ENCODE peak calls at places on chromosomes 1 and 21, in six cellular contexts. One of them, this sample, is unnamed.

GRCh38 chr1:91754348-91754747 is 131.6 kb downstream of the TGFBR3 start:
- DNase-seq in sigmoid colon: peak
- DNase-seq in heart left ventricle: no peak
- DNase-seq in endothelial cell: no peak
- DNase-seq in dorsolateral prefrontal cortex: no peak
- DNase-seq in fibroblast of the aortic adventitia: peak
- DNase-seq in this sample: no peak

GRCh38 chr1:214123061-214123784 is 135.4 kb downstream of the PROX1 start:
- DNase-seq in sigmoid colon: no peak
- DNase-seq in heart left ventricle: peak
- DNase-seq in endothelial cell: peak
- DNase-seq in dorsolateral prefrontal cortex: no peak
- DNase-seq in fibroblast of the aortic adventitia: peak
- DNase-seq in this sample: peak

GRCh38 chr1:219385786-219386427 is 212.2 kb downstream of the LYPLAL1 start:
- DNase-seq in sigmoid colon: no peak
- DNase-seq in heart left ventricle: peak
- DNase-seq in endothelial cell: peak
- DNase-seq in dorsolateral prefrontal cortex: no peak
- DNase-seq in fibroblast of the aortic adventitia: peak
- DNase-seq in this sample: no peak

GRCh38 chr1:115655307-115655664 is 13.5 kb downstream of the VANGL1 start:
- DNase-seq in sigmoid colon: no peak
- DNase-seq in heart left ventricle: no peak
- DNase-seq in endothelial cell: no peak
- DNase-seq in dorsolateral prefrontal cortex: no peak
- DNase-seq in fibroblast of the aortic adventitia: no peak
- DNase-seq in this sample: no peak

GRCh38 chr1:32981003-32981909 is 16.6 kb upstream of the RNF19B start:
- DNase-seq in sigmoid colon: no peak
- DNase-seq in heart left ventricle: peak
- DNase-seq in endothelial cell: peak
- DNase-seq in dorsolateral prefrontal cortex: no peak
- DNase-seq in fibroblast of the aortic adventitia: peak
- DNase-seq in this sample: no peak

GRCh38 chr1:18530567-18531502 is 50.1 kb downstream of the KLHDC7A start:
- DNase-seq in sigmoid colon: no peak
- DNase-seq in heart left ventricle: no peak
- DNase-seq in endothelial cell: no peak
- DNase-seq in dorsolateral prefrontal cortex: no peak
- DNase-seq in fibroblast of the aortic adventitia: no peak
- DNase-seq in this sample: no peak

GRCh38 chr1:110948038-110948810 is 15.5 kb downstream of the LRIF1 start:
- DNase-seq in sigmoid colon: no peak
- DNase-seq in heart left ventricle: no peak
- DNase-seq in endothelial cell: no peak
- DNase-seq in dorsolateral prefrontal cortex: no peak
- DNase-seq in fibroblast of the aortic adventitia: no peak
- DNase-seq in this sample: no peak

GRCh38 chr1:22291926-22292788 is 149.3 kb upstream of the WNT4 start:
- DNase-seq in sigmoid colon: no peak
- DNase-seq in heart left ventricle: no peak
- DNase-seq in endothelial cell: no peak
- DNase-seq in dorsolateral prefrontal cortex: no peak
- DNase-seq in fibroblast of the aortic adventitia: no peak
- DNase-seq in this sample: no peak

GRCh38 chr1:160834945-160835565 is 27.6 kb downstream of the CD244 start:
- DNase-seq in sigmoid colon: no peak
- DNase-seq in heart left ventricle: no peak
- DNase-seq in endothelial cell: peak
- DNase-seq in dorsolateral prefrontal cortex: no peak
- DNase-seq in fibroblast of the aortic adventitia: peak
- DNase-seq in this sample: no peak
- TF ChIP-seq CTCF in sigmoid colon: peak
- TF ChIP-seq CTCF in heart left ventricle: peak
- TF ChIP-seq CTCF in endothelial cell: peak
- TF ChIP-seq CTCF in dorsolateral prefrontal cortex: peak
- TF ChIP-seq CTCF in fibroblast of the aortic adventitia: peak
- TF ChIP-seq CTCF in this sample: peak

GRCh38 chr1:912740-913301 is 10.9 kb upstream of the SAMD11 start:
- DNase-seq in sigmoid colon: no peak
- DNase-seq in heart left ventricle: peak
- DNase-seq in endothelial cell: peak
- DNase-seq in dorsolateral prefrontal cortex: no peak
- DNase-seq in fibroblast of the aortic adventitia: no peak
- DNase-seq in this sample: no peak
- TF ChIP-seq CTCF in sigmoid colon: no peak
- TF ChIP-seq CTCF in heart left ventricle: peak
- TF ChIP-seq CTCF in endothelial cell: no peak
- TF ChIP-seq CTCF in dorsolateral prefrontal cortex: no peak
- TF ChIP-seq CTCF in fibroblast of the aortic adventitia: peak
- TF ChIP-seq CTCF in this sample: no peak

GRCh38 chr1:59685101-59685500 is 129.6 kb upstream of the HOOK1 start:
- DNase-seq in sigmoid colon: no peak
- DNase-seq in heart left ventricle: no peak
- DNase-seq in endothelial cell: no peak
- DNase-seq in dorsolateral prefrontal cortex: no peak
- DNase-seq in fibroblast of the aortic adventitia: no peak
- DNase-seq in this sample: no peak

GRCh38 chr1:59685666-59686065 is 129.1 kb upstream of the HOOK1 start:
- DNase-seq in sigmoid colon: no peak
- DNase-seq in heart left ventricle: no peak
- DNase-seq in endothelial cell: no peak
- DNase-seq in dorsolateral prefrontal cortex: no peak
- DNase-seq in fibroblast of the aortic adventitia: no peak
- DNase-seq in this sample: no peak

GRCh38 chr1:59684698-59685097 is 130.1 kb upstream of the HOOK1 start:
- DNase-seq in sigmoid colon: no peak
- DNase-seq in heart left ventricle: no peak
- DNase-seq in endothelial cell: no peak
- DNase-seq in dorsolateral prefrontal cortex: no peak
- DNase-seq in fibroblast of the aortic adventitia: no peak
- DNase-seq in this sample: no peak

GRCh38 chr1:59680044-59680443 is 134.7 kb upstream of the HOOK1 start:
- DNase-seq in sigmoid colon: no peak
- DNase-seq in heart left ventricle: no peak
- DNase-seq in endothelial cell: no peak
- DNase-seq in dorsolateral prefrontal cortex: no peak
- DNase-seq in fibroblast of the aortic adventitia: no peak
- DNase-seq in this sample: no peak

DNA sequence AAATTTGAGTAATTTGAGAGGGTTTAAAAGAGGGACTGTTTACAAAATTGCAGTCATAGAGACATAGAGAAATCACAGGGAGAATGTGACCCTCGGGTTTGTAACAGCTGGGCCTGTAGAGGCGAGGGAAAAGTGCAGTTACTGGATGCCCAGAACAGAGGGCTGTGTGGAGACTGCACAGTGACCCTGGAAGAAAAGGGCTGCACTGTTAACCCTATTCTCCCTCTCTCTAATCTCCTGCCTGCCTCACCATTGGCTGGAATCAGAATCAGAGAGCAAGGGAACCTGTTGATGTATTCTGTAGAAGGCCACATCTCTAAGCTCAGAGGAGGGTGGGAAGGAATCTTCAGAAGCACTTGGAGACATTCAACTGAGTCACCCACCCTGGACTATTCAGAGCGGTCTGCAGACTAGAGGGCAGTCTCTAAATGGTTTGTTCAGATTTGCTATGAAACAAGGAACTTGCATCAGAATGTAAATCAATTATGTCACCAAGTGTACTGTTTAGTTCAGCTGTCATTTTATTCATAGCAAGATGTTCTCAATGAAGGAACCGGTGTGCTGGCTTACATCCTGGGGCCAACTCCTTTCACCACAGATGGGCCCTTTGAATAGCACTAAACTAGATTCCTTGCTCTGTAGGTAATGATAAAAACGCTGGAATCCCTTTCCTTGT is 132.2 kb upstream of the HOOK1 start:
- DNase-seq in sigmoid colon: peak
- DNase-seq in heart left ventricle: no peak
- DNase-seq in endothelial cell: no peak
- DNase-seq in dorsolateral prefrontal cortex: no peak
- DNase-seq in fibroblast of the aortic adventitia: peak
- DNase-seq in this sample: no peak
- TF ChIP-seq CTCF in sigmoid colon: no peak
- TF ChIP-seq CTCF in heart left ventricle: no peak
- TF ChIP-seq CTCF in endothelial cell: no peak
- TF ChIP-seq CTCF in dorsolateral prefrontal cortex: no peak
- TF ChIP-seq CTCF in fibroblast of the aortic adventitia: no peak
- TF ChIP-seq CTCF in this sample: no peak

GRCh38 chr1:186330758-186331157 is 44.3 kb downstream of the TPR start:
- DNase-seq in sigmoid colon: no peak
- DNase-seq in heart left ventricle: no peak
- DNase-seq in endothelial cell: no peak
- DNase-seq in dorsolateral prefrontal cortex: no peak
- DNase-seq in fibroblast of the aortic adventitia: no peak
- DNase-seq in this sample: no peak
- TF ChIP-seq CTCF in sigmoid colon: peak
- TF ChIP-seq CTCF in heart left ventricle: peak
- TF ChIP-seq CTCF in endothelial cell: peak
- TF ChIP-seq CTCF in dorsolateral prefrontal cortex: peak
- TF ChIP-seq CTCF in fibroblast of the aortic adventitia: peak
- TF ChIP-seq CTCF in this sample: no peak

GRCh38 chr1:203346060-203346754 is 4.7 kb downstream of the FMOD start:
- DNase-seq in sigmoid colon: no peak
- DNase-seq in heart left ventricle: no peak
- DNase-seq in endothelial cell: no peak
- DNase-seq in dorsolateral prefrontal cortex: no peak
- DNase-seq in fibroblast of the aortic adventitia: no peak
- DNase-seq in this sample: no peak

GRCh38 chr1:203340112-203340804 is 10.7 kb downstream of the FMOD start:
- DNase-seq in sigmoid colon: peak
- DNase-seq in heart left ventricle: peak
- DNase-seq in endothelial cell: peak
- DNase-seq in dorsolateral prefrontal cortex: peak
- DNase-seq in fibroblast of the aortic adventitia: peak
- DNase-seq in this sample: peak

GRCh38 chr1:203343956-203344355 is 7.0 kb downstream of the FMOD start:
- DNase-seq in sigmoid colon: no peak
- DNase-seq in heart left ventricle: no peak
- DNase-seq in endothelial cell: no peak
- DNase-seq in dorsolateral prefrontal cortex: no peak
- DNase-seq in fibroblast of the aortic adventitia: no peak
- DNase-seq in this sample: no peak

GRCh38 chr1:203338335-203339036 is 12.4 kb downstream of the FMOD start:
- DNase-seq in sigmoid colon: peak
- DNase-seq in heart left ventricle: peak
- DNase-seq in endothelial cell: peak
- DNase-seq in dorsolateral prefrontal cortex: no peak
- DNase-seq in fibroblast of the aortic adventitia: peak
- DNase-seq in this sample: peak

GRCh38 chr1:203342192-203342940 is 8.6 kb downstream of the FMOD start:
- DNase-seq in sigmoid colon: peak
- DNase-seq in heart left ventricle: peak
- DNase-seq in endothelial cell: peak
- DNase-seq in dorsolateral prefrontal cortex: no peak
- DNase-seq in fibroblast of the aortic adventitia: peak
- DNase-seq in this sample: peak
- TF ChIP-seq CTCF in sigmoid colon: peak
- TF ChIP-seq CTCF in heart left ventricle: peak
- TF ChIP-seq CTCF in endothelial cell: peak
- TF ChIP-seq CTCF in dorsolateral prefrontal cortex: peak
- TF ChIP-seq CTCF in fibroblast of the aortic adventitia: peak
- TF ChIP-seq CTCF in this sample: peak

GRCh38 chr1:37859507-37860345 is at the start of gene MTF1:
- DNase-seq in sigmoid colon: peak
- DNase-seq in heart left ventricle: peak
- DNase-seq in endothelial cell: peak
- DNase-seq in dorsolateral prefrontal cortex: peak
- DNase-seq in fibroblast of the aortic adventitia: peak
- DNase-seq in this sample: peak
- TF ChIP-seq CTCF in sigmoid colon: peak
- TF ChIP-seq CTCF in heart left ventricle: peak
- TF ChIP-seq CTCF in endothelial cell: peak
- TF ChIP-seq CTCF in dorsolateral prefrontal cortex: peak
- TF ChIP-seq CTCF in fibroblast of the aortic adventitia: peak
- TF ChIP-seq CTCF in this sample: peak

GRCh38 chr21:45162115-45162514 is 87.7 kb downstream of the ADARB1 start:
- DNase-seq in sigmoid colon: peak
- DNase-seq in heart left ventricle: no peak
- DNase-seq in endothelial cell: no peak
- DNase-seq in dorsolateral prefrontal cortex: no peak
- DNase-seq in fibroblast of the aortic adventitia: no peak
- DNase-seq in this sample: no peak
- TF ChIP-seq CTCF in sigmoid colon: no peak
- TF ChIP-seq CTCF in heart left ventricle: no peak
- TF ChIP-seq CTCF in endothelial cell: no peak
- TF ChIP-seq CTCF in dorsolateral prefrontal cortex: no peak
- TF ChIP-seq CTCF in fibroblast of the aortic adventitia: no peak
- TF ChIP-seq CTCF in this sample: no peak

GRCh38 chr1:176694713-176695112 is 231.7 kb downstream of the PAPPA2 start:
- DNase-seq in sigmoid colon: no peak
- DNase-seq in heart left ventricle: no peak
- DNase-seq in endothelial cell: no peak
- DNase-seq in dorsolateral prefrontal cortex: no peak
- DNase-seq in fibroblast of the aortic adventitia: no peak
- DNase-seq in this sample: no peak
- TF ChIP-seq CTCF in sigmoid colon: no peak
- TF ChIP-seq CTCF in heart left ventricle: no peak
- TF ChIP-seq CTCF in endothelial cell: no peak
- TF ChIP-seq CTCF in dorsolateral prefrontal cortex: no peak
- TF ChIP-seq CTCF in fibroblast of the aortic adventitia: no peak
- TF ChIP-seq CTCF in this sample: no peak

GRCh38 chr21:38236232-38236631 is 20.6 kb upstream of the KCNJ15 start:
- DNase-seq in sigmoid colon: no peak
- DNase-seq in heart left ventricle: no peak
- DNase-seq in endothelial cell: no peak
- DNase-seq in dorsolateral prefrontal cortex: no peak
- DNase-seq in fibroblast of the aortic adventitia: no peak
- DNase-seq in this sample: no peak
- TF ChIP-seq CTCF in sigmoid colon: no peak
- TF ChIP-seq CTCF in heart left ventricle: no peak
- TF ChIP-seq CTCF in endothelial cell: no peak
- TF ChIP-seq CTCF in dorsolateral prefrontal cortex: no peak
- TF ChIP-seq CTCF in fibroblast of the aortic adventitia: no peak
- TF ChIP-seq CTCF in this sample: no peak